ENCODE peak calls at places on chromosomes 4 and X, in four cellular contexts. One of them, this sample, is unnamed.

GRCh38 chr4:87824352-87824751 is 8.4 kb upstream of the MEPE start:
- DNase-seq in AG04450: no peak
- DNase-seq in PC-3: peak
- DNase-seq in lung microvascular endothelial cell: no peak
- DNase-seq in this sample: no peak

GRCh38 chr4:54620773-54621172 is 37.0 kb upstream of the KIT start:
- DNase-seq in AG04450: no peak
- DNase-seq in PC-3: no peak
- DNase-seq in lung microvascular endothelial cell: no peak
- DNase-seq in this sample: no peak

GRCh38 chrX:119784747-119785446 is 6.5 kb downstream of the RPL39 start:
- DNase-seq in AG04450: no peak
- DNase-seq in PC-3: peak
- DNase-seq in lung microvascular endothelial cell: peak
- DNase-seq in this sample: no peak

GRCh38 chr4:178339769-178340168 is 897.5 kb upstream of the AGA start:
- DNase-seq in AG04450: no peak
- DNase-seq in PC-3: peak
- DNase-seq in lung microvascular endothelial cell: no peak
- DNase-seq in this sample: no peak

GRCh38 chr4:83618431-83618830 is 82.5 kb downstream of the GPAT3 start:
- DNase-seq in AG04450: peak
- DNase-seq in PC-3: peak
- DNase-seq in lung microvascular endothelial cell: peak
- DNase-seq in this sample: no peak

GRCh38 chr4:20698382-20698781 is 1.9 kb upstream of the PACRGL start:
- DNase-seq in AG04450: no peak
- DNase-seq in PC-3: no peak
- DNase-seq in lung microvascular endothelial cell: no peak
- DNase-seq in this sample: no peak

GRCh38 chr4:966266-967112 is 6.9 kb downstream of the DGKQ start:
- DNase-seq in AG04450: no peak
- DNase-seq in PC-3: no peak
- DNase-seq in lung microvascular endothelial cell: no peak
- DNase-seq in this sample: no peak

GRCh38 chr4:81605278-81605677 is 133.6 kb upstream of the RASGEF1B start:
- DNase-seq in AG04450: no peak
- DNase-seq in PC-3: no peak
- DNase-seq in lung microvascular endothelial cell: no peak
- DNase-seq in this sample: no peak

GRCh38 chrX:16487620-16488380 is 162.2 kb upstream of the S100G start:
- DNase-seq in AG04450: no peak
- DNase-seq in PC-3: peak
- DNase-seq in lung microvascular endothelial cell: no peak
- DNase-seq in this sample: no peak

GRCh38 chr4:53601251-53601764 is 10.0 kb upstream of the LNX1 start:
- DNase-seq in AG04450: no peak
- DNase-seq in PC-3: peak
- DNase-seq in lung microvascular endothelial cell: peak
- DNase-seq in this sample: no peak

GRCh38 chrX:20461576-20461975 is 194.9 kb upstream of the RPS6KA3 start:
- DNase-seq in AG04450: no peak
- DNase-seq in PC-3: peak
- DNase-seq in lung microvascular endothelial cell: peak
- DNase-seq in this sample: no peak

GRCh38 chr4:147578057-147578476 is 39.1 kb upstream of the TMEM184C start:
- DNase-seq in AG04450: peak
- DNase-seq in PC-3: peak
- DNase-seq in lung microvascular endothelial cell: peak
- DNase-seq in this sample: no peak